ENCODE peak calls at places on chromosomes 13 and 19, in seven cellular contexts. X is prostate gland, R is esophagus squamous epithelium, I is IMR-90, O is tibial nerve, B is GM12865, J is fibroblast of pulmonary artery. P is an unnamed sample.

GRCh38 chr13:84917252-84917878 is 881.9 kb downstream of the SLITRK6 start:
- DNase-seq in R (no peak), X (no peak), O (no peak), I (peak), J (peak), B (no peak), P (peak)

GRCh38 chr13:75685239-75685697 is 49.1 kb downstream of the LMO7 start:
- DNase-seq in J (peak), R (no peak), X (peak), I (peak), O (no peak), B (no peak), P (peak)

GRCh38 chr19:18636183-18636968 is 452 bp upstream of the KLHL26 start:
- DNase-seq in R (peak), I (peak), J (peak), X (peak), B (peak), O (peak), P (peak)

GRCh38 chr13:66926200-66926850 is 303.8 kb downstream of the PCDH9 start:
- DNase-seq in O (no peak), I (no peak), J (no peak), X (no peak), R (no peak), B (no peak), P (no peak)

GRCh38 chr13:43006893-43007631 is 15.0 kb upstream of the EPSTI1 start:
- DNase-seq in B (no peak), I (peak), O (no peak), J (peak), X (no peak), R (no peak), P (no peak)

GRCh38 chr19:36198116-36198515 is 16.3 kb downstream of the ZNF565 start:
- DNase-seq in R (no peak), O (no peak), I (no peak), J (peak), B (no peak), X (no peak), P (no peak)

GRCh38 chr19:49331616-49332055 is 3.6 kb upstream of the CD37 start:
- DNase-seq in B (peak), X (no peak), I (peak), O (no peak), R (no peak), J (peak), P (peak)

GRCh38 chr13:97205971-97206370 is 16.2 kb upstream of the MBNL2 start:
- DNase-seq in J (peak), B (no peak), O (no peak), R (no peak), I (peak), X (no peak), P (no peak)

GRCh38 chr13:49585220-49586157 is at the start of gene RCBTB1:
- DNase-seq in R (no peak), O (peak), B (peak), J (peak), I (peak), X (peak), P (no peak)

GRCh38 chr19:40443131-40443929 is 805 bp downstream of the SERTAD3 start:
- DNase-seq in X (peak), B (peak), I (peak), R (peak), O (peak), J (peak), P (peak)

GRCh38 chr19:43574424-43575155 is 737 bp downstream of the XRCC1 start:
- DNase-seq in J (no peak), I (peak), O (no peak), B (no peak), X (no peak), R (no peak), P (no peak)

GRCh38 chr19:11335449-11336146 is 3.9 kb downstream of the RAB3D start:
- DNase-seq in O (no peak), X (no peak), R (no peak), I (no peak), B (no peak), J (no peak), P (no peak)

GRCh38 chr13:40508112-40508511 is 158.3 kb downstream of the FOXO1 start:
- DNase-seq in O (no peak), J (peak), X (no peak), B (no peak), I (no peak), R (no peak), P (no peak)

GRCh38 chr13:41546372-41547252 is 89.3 kb downstream of the RGCC start:
- DNase-seq in R (no peak), B (no peak), I (peak), J (peak), X (no peak), O (no peak), P (no peak)

GRCh38 chr13:56659041-56659471 is 481.7 kb upstream of the PRR20A start:
- DNase-seq in O (no peak), X (no peak), J (no peak), I (no peak), R (no peak), B (no peak), P (no peak)

GRCh38 chr13:62626771-62627170 is 1211.1 kb upstream of the PCDH20 start:
- DNase-seq in B (peak), R (no peak), X (no peak), J (no peak), O (no peak), I (no peak), P (no peak)

GRCh38 chr19:55695511-55696290 is 20.7 kb downstream of the EPN1 start:
- DNase-seq in X (no peak), I (no peak), J (no peak), B (no peak), R (no peak), O (no peak), P (no peak)

GRCh38 chr13:70923863-70924752 is 815.9 kb upstream of the KLHL1 start:
- DNase-seq in X (no peak), O (no peak), J (peak), B (no peak), R (no peak), I (no peak), P (no peak)

GRCh38 chr13:32246468-32246867 is 68.7 kb downstream of the ZAR1L start:
- DNase-seq in R (no peak), O (no peak), I (peak), X (peak), J (peak), B (peak), P (peak)

GRCh38 chr13:40798380-40798779 is 9.0 kb downstream of the SLC25A15 start:
- DNase-seq in B (peak), X (no peak), J (no peak), I (no peak), R (no peak), O (no peak), P (no peak)

GRCh38 chr19:2477732-2478191 is 1.8 kb downstream of the GADD45B start:
- DNase-seq in I (peak), R (no peak), O (no peak), J (peak), B (peak), X (peak), P (no peak)

GRCh38 chr19:8569066-8569761 is 8.0 kb downstream of the MYO1F start:
- DNase-seq in R (no peak), X (no peak), O (no peak), J (peak), I (peak), B (peak), P (no peak)

GRCh38 chr13:21060063-21060826 is 1.1 kb downstream of the LATS2 start:
- DNase-seq in J (peak), X (peak), B (no peak), O (no peak), R (no peak), I (peak), P (no peak)

GRCh38 chr13:114043421-114044053 is 69.7 kb upstream of the C13orf46 start:
- DNase-seq in X (no peak), J (peak), B (peak), O (peak), I (peak), R (peak), P (peak)

GRCh38 chr13:101712026-101712348 is 259.5 kb downstream of the ITGBL1 start:
- DNase-seq in B (no peak), I (no peak), R (no peak), X (no peak), O (no peak), J (no peak), P (no peak)

GRCh38 chr19:48933382-48933932 is at the start of gene DHDH:
- DNase-seq in R (no peak), B (peak), I (peak), X (peak), J (peak), O (no peak), P (peak)

GRCh38 chr19:18073197-18073596 is 13.5 kb downstream of the IL12RB1 start:
- DNase-seq in R (no peak), B (no peak), J (no peak), X (no peak), I (no peak), O (no peak), P (no peak)

GRCh38 chr19:15439078-15439799 is 10.5 kb downstream of the WIZ start:
- DNase-seq in B (no peak), I (no peak), J (no peak), X (no peak), O (no peak), R (no peak), P (no peak)

GRCh38 chr13:99041788-99042187 is 63.9 kb upstream of the DOCK9 start:
- DNase-seq in J (no peak), O (no peak), X (no peak), R (no peak), B (peak), I (no peak), P (no peak)

GRCh38 chr13:45713106-45713690 is 11.1 kb downstream of the CBY2 start:
- DNase-seq in J (no peak), B (no peak), R (no peak), X (no peak), I (no peak), O (no peak), P (no peak)

GRCh38 chr19:55390461-55390880 is 4.7 kb downstream of the RPL28 start:
- DNase-seq in X (no peak), O (no peak), J (no peak), I (no peak), R (no peak), B (no peak), P (no peak)

GRCh38 chr13:77833331-77833863 is 85.2 kb downstream of the EDNRB start:
- DNase-seq in B (no peak), X (no peak), O (no peak), J (peak), R (no peak), I (peak), P (no peak)

GRCh38 chr13:113493315-113493951 is 2.9 kb upstream of the DCUN1D2 start:
- DNase-seq in I (peak), B (peak), R (no peak), J (peak), X (peak), O (no peak), P (peak)

GRCh38 chr19:34900245-34900644 is 26.5 kb upstream of the ZNF30 start:
- DNase-seq in J (no peak), O (no peak), I (no peak), B (no peak), R (no peak), X (no peak), P (no peak)

GRCh38 chr19:34904846-34905527 is 21.7 kb upstream of the ZNF30 start:
- DNase-seq in I (no peak), B (no peak), O (no peak), R (no peak), X (no peak), J (no peak), P (no peak)

GRCh38 chr19:34904521-34904845 is 22.2 kb upstream of the ZNF30 start:
- DNase-seq in R (no peak), J (no peak), X (no peak), I (no peak), B (no peak), O (no peak), P (no peak)
- H3K4me3 ChIP-seq in R (no peak), J (no peak), X (no peak), I (no peak), B (no peak), O (no peak), P (no peak)

GRCh38 chr13:111304041-111304544 is 16.3 kb upstream of the TEX29 start:
- DNase-seq in B (peak), R (no peak), O (no peak), I (no peak), J (no peak), X (no peak), P (no peak)

GRCh38 chr13:111302045-111302722 is 18.3 kb upstream of the TEX29 start:
- DNase-seq in J (no peak), O (no peak), B (no peak), R (no peak), X (peak), I (no peak), P (no peak)

GRCh38 chr13:111303559-111303958 is 16.9 kb upstream of the TEX29 start:
- DNase-seq in I (no peak), J (no peak), R (no peak), O (no peak), X (no peak), B (no peak), P (no peak)

GRCh38 chr13:111304603-111305289 is 15.7 kb upstream of the TEX29 start:
- DNase-seq in J (no peak), X (no peak), O (no peak), R (no peak), B (no peak), I (no peak), P (no peak)
- TF ChIP-seq CTCF in J (no peak), X (no peak), O (no peak), R (no peak), B (no peak), I (no peak), P (no peak)

DNA sequence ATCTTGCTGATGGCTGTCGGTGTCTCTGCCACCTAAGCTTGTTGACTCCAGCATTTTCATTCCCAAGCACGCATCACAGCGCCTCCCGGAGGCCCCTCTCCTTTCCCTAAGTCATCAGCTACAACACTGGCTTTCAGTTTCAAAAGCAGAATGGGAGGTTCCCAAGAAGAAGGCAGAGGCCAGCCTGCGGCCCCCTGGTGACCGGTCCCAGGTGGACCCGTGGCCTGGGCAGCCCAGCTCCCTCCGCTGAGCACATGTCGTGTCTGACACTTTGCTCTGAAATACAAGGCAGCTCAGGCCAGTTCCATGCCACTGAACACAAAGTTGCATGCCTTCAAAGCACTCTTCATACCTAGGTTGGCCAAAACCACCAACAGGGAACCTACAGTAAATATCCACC is 8.5 kb downstream of the MLLT1 start:
- DNase-seq in J (peak), B (no peak), I (peak), O (no peak), R (no peak), X (no peak), P (no peak)
- H3K4me3 ChIP-seq in J (peak), B (no peak), I (no peak), O (no peak), R (peak), X (no peak), P (peak)

DNA sequence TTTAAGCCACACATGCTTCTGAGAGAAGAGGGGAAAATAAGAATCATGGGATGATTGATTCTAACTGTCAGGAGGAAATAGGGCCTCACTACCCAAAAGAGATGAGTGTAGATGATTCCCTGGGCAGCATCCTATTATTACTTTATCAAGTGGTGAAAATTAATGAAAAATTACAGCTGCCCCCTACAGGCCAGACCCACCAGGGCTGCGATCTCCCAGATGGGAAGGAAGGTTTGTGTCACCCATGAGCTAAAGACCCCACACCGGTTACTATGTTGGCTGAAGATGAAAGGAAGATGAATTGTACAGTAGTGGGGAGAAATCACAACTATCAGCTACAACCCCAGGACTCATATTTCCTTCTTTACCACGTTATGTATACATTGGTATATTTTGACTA is 49.5 kb downstream of the RFC3 start:
- DNase-seq in J (no peak), O (no peak), R (no peak), B (no peak), X (no peak), I (no peak), P (no peak)
- TF ChIP-seq CTCF in J (no peak), O (no peak), R (no peak), B (no peak), X (no peak), I (no peak), P (no peak)